ENCODE peak calls at places on chromosomes 11 and 22, in six cellular contexts. One of them, this sample, is unnamed.

GRCh38 chr11:40118780-40119179 is 1340.7 kb downstream of the LRRC4C start:
- DNase-seq in left cardiac atrium: no peak
- DNase-seq in NCI-H1436: no peak
- DNase-seq in mesendoderm: no peak
- DNase-seq in brain microvascular endothelial cell: no peak
- DNase-seq in germinal center: no peak
- DNase-seq in this sample: no peak

GRCh38 chr11:122104381-122104780 is 11.6 kb downstream of the BLID start:
- DNase-seq in left cardiac atrium: no peak
- DNase-seq in NCI-H1436: no peak
- DNase-seq in mesendoderm: no peak
- DNase-seq in brain microvascular endothelial cell: no peak
- DNase-seq in germinal center: no peak
- DNase-seq in this sample: no peak

GRCh38 chr11:14012836-14013235 is 50.3 kb downstream of the SPON1 start:
- DNase-seq in left cardiac atrium: no peak
- DNase-seq in NCI-H1436: no peak
- DNase-seq in mesendoderm: no peak
- DNase-seq in brain microvascular endothelial cell: no peak
- DNase-seq in germinal center: no peak
- DNase-seq in this sample: no peak

GRCh38 chr22:33544707-33545106 is 375.6 kb downstream of the LARGE1 start:
- DNase-seq in left cardiac atrium: no peak
- DNase-seq in NCI-H1436: no peak
- DNase-seq in mesendoderm: no peak
- DNase-seq in brain microvascular endothelial cell: peak
- DNase-seq in germinal center: no peak
- DNase-seq in this sample: no peak

GRCh38 chr11:75583710-75584658 is 21.9 kb downstream of the SERPINH1 start:
- DNase-seq in left cardiac atrium: peak
- DNase-seq in NCI-H1436: peak
- DNase-seq in mesendoderm: peak
- DNase-seq in brain microvascular endothelial cell: no peak
- DNase-seq in germinal center: peak
- DNase-seq in this sample: peak

GRCh38 chr11:72969894-72970335 is 155.7 kb downstream of the ATG16L2 start:
- DNase-seq in left cardiac atrium: no peak
- DNase-seq in NCI-H1436: no peak
- DNase-seq in mesendoderm: no peak
- DNase-seq in brain microvascular endothelial cell: peak
- DNase-seq in germinal center: no peak
- DNase-seq in this sample: no peak

GRCh38 chr11:75759832-75760231 is 8.7 kb upstream of the DGAT2 start:
- DNase-seq in left cardiac atrium: no peak
- DNase-seq in NCI-H1436: no peak
- DNase-seq in mesendoderm: no peak
- DNase-seq in brain microvascular endothelial cell: no peak
- DNase-seq in germinal center: no peak
- DNase-seq in this sample: no peak

GRCh38 chr11:1566381-1567051 is 5.6 kb downstream of the DUSP8 start:
- DNase-seq in left cardiac atrium: no peak
- DNase-seq in NCI-H1436: no peak
- DNase-seq in mesendoderm: no peak
- DNase-seq in brain microvascular endothelial cell: no peak
- DNase-seq in germinal center: no peak
- DNase-seq in this sample: no peak

GRCh38 chr11:72239849-72240460 is 4.0 kb downstream of the PHOX2A start:
- DNase-seq in left cardiac atrium: peak
- DNase-seq in NCI-H1436: no peak
- DNase-seq in mesendoderm: peak
- DNase-seq in brain microvascular endothelial cell: no peak
- DNase-seq in germinal center: no peak
- DNase-seq in this sample: peak

GRCh38 chr22:35555941-35556547 is 15.4 kb downstream of the RASD2 start:
- DNase-seq in left cardiac atrium: no peak
- DNase-seq in NCI-H1436: no peak
- DNase-seq in mesendoderm: no peak
- DNase-seq in brain microvascular endothelial cell: no peak
- DNase-seq in germinal center: no peak
- DNase-seq in this sample: no peak

GRCh38 chr11:68973219-68973618 is 7.6 kb downstream of the MRGPRD start:
- DNase-seq in left cardiac atrium: no peak
- DNase-seq in NCI-H1436: no peak
- DNase-seq in mesendoderm: no peak
- DNase-seq in brain microvascular endothelial cell: no peak
- DNase-seq in germinal center: no peak
- DNase-seq in this sample: no peak

GRCh38 chr11:131354251-131354701 is 16.1 kb upstream of the NTM start:
- DNase-seq in left cardiac atrium: no peak
- DNase-seq in NCI-H1436: no peak
- DNase-seq in mesendoderm: peak
- DNase-seq in brain microvascular endothelial cell: no peak
- DNase-seq in germinal center: no peak
- DNase-seq in this sample: peak

GRCh38 chr11:86395061-86395551 is 20.4 kb downstream of the CCDC81 start:
- DNase-seq in left cardiac atrium: no peak
- DNase-seq in NCI-H1436: no peak
- DNase-seq in mesendoderm: peak
- DNase-seq in brain microvascular endothelial cell: peak
- DNase-seq in germinal center: no peak
- DNase-seq in this sample: peak